ENCODE peak calls at places on chromosomes 4 and X, in ten cellular contexts. O, V, E, B, Y, N, T, L, G and U are unnamed samples.

GRCh38 chr4:40003986-40004385 is 26.3 kb upstream of the PDS5A start:
- DNase-seq in E (no peak), O (no peak), G (no peak), T (no peak), V (no peak), B (peak; percentile 47), Y (no peak), L (peak; percentile 51), N (no peak), U (no peak)

GRCh38 chr4:173252024-173252935 is 81.9 kb downstream of the HMGB2 start:
- DNase-seq in O (peak; percentile 79), E (peak; percentile 70), V (peak; percentile 35), T (no peak), N (peak; percentile 70), G (peak; percentile 52), L (peak; percentile 99), B (peak; percentile 92), Y (peak; percentile 93), U (no peak)

GRCh38 chr4:10619220-10619619 is 65.3 kb downstream of the CLNK start:
- DNase-seq in G (no peak), L (peak; percentile 57), N (no peak), Y (peak; percentile 25), T (no peak), E (no peak), V (no peak), O (peak; percentile 30), B (peak; percentile 43), U (no peak)

GRCh38 chr4:102684605-102685052 is 76.1 kb downstream of the MANBA start:
- DNase-seq in E (no peak), L (peak; percentile 48), T (no peak), N (no peak), V (no peak), B (peak; percentile 58), Y (no peak), O (peak; percentile 19), G (no peak), U (no peak)

GRCh38 chr4:3523628-3524221 is 8.5 kb downstream of the LRPAP1 start:
- DNase-seq in V (peak; percentile 15), T (peak; percentile 60), G (no peak), L (no peak), Y (no peak), E (no peak), N (peak; percentile 46), O (no peak), B (no peak), U (peak; percentile 70)

GRCh38 chrX:103098488-103098887 is 5.5 kb upstream of the NXF3 start:
- DNase-seq in O (no peak), L (no peak), V (no peak), T (no peak), Y (no peak), G (no peak), B (no peak), N (no peak), E (no peak), U (no peak)

GRCh38 chr4:98539299-98539698 is 119.1 kb downstream of the TSPAN5 start:
- DNase-seq in N (no peak), E (no peak), O (no peak), G (no peak), T (no peak), B (no peak), L (no peak), V (no peak), Y (no peak), U (no peak)

GRCh38 chr4:38381788-38382187 is 282.2 kb upstream of the KLF3 start:
- DNase-seq in V (peak; percentile 58), Y (no peak), L (peak; percentile 79), B (peak; percentile 91), O (no peak), G (no peak), T (no peak), E (no peak), N (no peak), U (no peak)

GRCh38 chr4:40363382-40363920 is 28.3 kb downstream of the CHRNA9 start:
- DNase-seq in N (no peak), L (no peak), V (no peak), Y (peak; percentile 63), T (no peak), B (no peak), G (no peak), E (no peak), O (peak; percentile 47), U (no peak)

GRCh38 chr4:153486281-153487151 is 20.4 kb downstream of the TMEM131L start:
- DNase-seq in N (no peak), G (peak; percentile 58), L (peak; percentile 70), V (no peak), E (no peak), Y (peak; percentile 77), T (peak; percentile 76), O (peak; percentile 74), B (peak; percentile 83), U (no peak)

GRCh38 chr4:153488006-153488718 is 22.0 kb downstream of the TMEM131L start:
- DNase-seq in V (no peak), B (peak; percentile 47), G (no peak), Y (no peak), N (peak; percentile 52), O (no peak), T (no peak), L (peak; percentile 28), E (no peak), U (peak; percentile 89)

GRCh38 chr4:153490985-153491483 is 24.9 kb downstream of the TMEM131L start:
- DNase-seq in L (no peak), N (no peak), G (no peak), E (no peak), Y (no peak), V (no peak), O (no peak), B (no peak), T (no peak), U (no peak)

GRCh38 chr4:153488719-153489384 is 22.7 kb downstream of the TMEM131L start:
- DNase-seq in V (no peak), E (no peak), Y (no peak), B (no peak), O (no peak), T (peak; percentile 80), L (no peak), N (peak; percentile 62), G (peak; percentile 54), U (peak; percentile 86)

GRCh38 chr4:153489856-153490558 is 23.8 kb downstream of the TMEM131L start:
- DNase-seq in Y (no peak), V (no peak), L (no peak), O (no peak), E (no peak), T (no peak), N (no peak), B (peak; percentile 56), G (no peak), U (no peak)
- H3K4me3 ChIP-seq in Y (no peak overlapping the region), V (no peak overlapping the region), L (no peak overlapping the region), O (no peak overlapping the region), E (no peak overlapping the region), T (no peak overlapping the region), N (no peak overlapping the region), B (no peak overlapping the region), G (no peak overlapping the region), U (peak overlapping the region; percentile 62)

DNA sequence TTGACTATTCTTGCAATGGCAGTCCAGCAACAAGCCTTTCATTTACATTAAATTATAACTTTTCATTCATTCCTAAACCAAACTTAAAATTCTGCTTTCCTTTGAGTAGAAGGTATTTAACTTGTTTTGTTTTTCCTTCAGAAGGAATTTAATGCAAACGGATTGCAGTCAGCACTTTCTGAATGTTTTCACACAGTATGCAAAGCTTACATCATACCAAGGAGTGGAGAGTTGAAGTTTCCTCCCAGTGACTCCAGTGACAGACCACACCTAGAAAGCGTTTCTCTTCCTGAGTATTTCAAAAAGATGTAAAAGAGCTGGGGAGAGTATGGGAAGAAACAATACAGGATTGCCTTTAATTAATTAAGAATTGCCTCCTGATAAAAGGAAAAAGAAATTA is 8.1 kb downstream of the EPGN start:
- DNase-seq in G (peak; percentile 21), B (peak; percentile 44), O (no peak), V (no peak), Y (no peak), L (peak; percentile 64), T (no peak), N (no peak), E (no peak), U (no peak)
- H3K4me3 ChIP-seq in G (no peak overlapping the region), B (no peak overlapping the region), O (no peak overlapping the region), V (no peak overlapping the region), Y (no peak overlapping the region), L (no peak overlapping the region), T (no peak overlapping the region), N (no peak overlapping the region), E (no peak overlapping the region), U (no peak overlapping the region)

GRCh38 chr4:160351018-160351417 is 1248.1 kb downstream of the RAPGEF2 start:
- DNase-seq in Y (no peak), E (no peak), O (no peak), V (no peak), L (no peak), N (no peak), G (no peak), B (no peak), T (no peak), U (no peak)
- H3K4me3 ChIP-seq in Y (no peak overlapping the region), E (no peak overlapping the region), O (no peak overlapping the region), V (no peak overlapping the region), L (no peak overlapping the region), N (no peak overlapping the region), G (no peak overlapping the region), B (no peak overlapping the region), T (no peak overlapping the region), U (no peak overlapping the region)

GRCh38 chrX:2913118-2913517 is 16.0 kb downstream of the ARSD start:
- DNase-seq in G (no peak), N (no peak), O (no peak), L (no peak), E (no peak), V (no peak), T (no peak), B (no peak), Y (no peak), U (no peak)
- H3K4me3 ChIP-seq in G (no peak overlapping the region), N (no peak overlapping the region), O (no peak overlapping the region), L (no peak overlapping the region), E (no peak overlapping the region), V (no peak overlapping the region), T (no peak overlapping the region), B (no peak overlapping the region), Y (no peak overlapping the region), U (no peak overlapping the region)

GRCh38 chrX:130401415-130402210 is at the start of gene RBMX2:
- DNase-seq in V (peak; percentile 71), E (peak; percentile 33), O (peak; percentile 90), T (peak; percentile 82), L (peak; percentile 72), B (peak; percentile 69), Y (peak; percentile 83), N (peak; percentile 83), G (peak; percentile 76), U (peak; percentile 91)
- H3K4me3 ChIP-seq in V (peak within 1 kb of the TSS; percentile 63), E (peak within 1 kb of the TSS; percentile 47), O (peak within 1 kb of the TSS; percentile 39), T (peak within 1 kb of the TSS; percentile 66), L (peak within 1 kb of the TSS; percentile 53), B (peak within 1 kb of the TSS; percentile 80), Y (peak within 1 kb of the TSS; percentile 27), N (peak within 1 kb of the TSS; percentile 58), G (peak within 1 kb of the TSS; percentile 79), U (peak within 1 kb of the TSS; percentile 52)